ENCODE peak calls at places on chromosome 1, in eight cellular contexts. One of them, this sample, is unnamed.

GRCh38 chr1:190762325-190762724 is 284.7 kb upstream of the BRINP3 start:
- DNase-seq in endodermal cell: no peak
- DNase-seq in activated CD4-positive, alpha-beta T cell treated with anti-CD3 and anti-CD28 coated beads for 1 hour: no peak
- DNase-seq in stimulated activated CD4-positive, alpha-beta T cell treated with anti-CD3 and anti-CD28 coated beads, TNF-alpha, amount 100 ng/mL, for 1 hour: no peak
- DNase-seq in fibroblast of lung: no peak
- DNase-seq in esophagus muscularis mucosa: no peak
- DNase-seq in IMR-90: no peak
- DNase-seq in iPS-NIHi11: no peak
- DNase-seq in this sample: no peak

GRCh38 chr1:214354440-214355148 is 73.6 kb downstream of the SMYD2 start:
- DNase-seq in stimulated activated CD4-positive, alpha-beta T cell treated with anti-CD3 and anti-CD28 coated beads, TNF-alpha, amount 100 ng/mL, for 1 hour: no peak
- DNase-seq in fibroblast of lung: no peak
- DNase-seq in iPS-NIHi11: no peak
- DNase-seq in IMR-90: peak
- DNase-seq in activated CD4-positive, alpha-beta T cell treated with anti-CD3 and anti-CD28 coated beads for 1 hour: no peak
- DNase-seq in endodermal cell: no peak
- DNase-seq in esophagus muscularis mucosa: no peak
- DNase-seq in this sample: no peak

GRCh38 chr1:192668434-192668983 is 32.6 kb downstream of the RGS13 start:
- DNase-seq in IMR-90: no peak
- DNase-seq in esophagus muscularis mucosa: no peak
- DNase-seq in stimulated activated CD4-positive, alpha-beta T cell treated with anti-CD3 and anti-CD28 coated beads, TNF-alpha, amount 100 ng/mL, for 1 hour: no peak
- DNase-seq in activated CD4-positive, alpha-beta T cell treated with anti-CD3 and anti-CD28 coated beads for 1 hour: no peak
- DNase-seq in endodermal cell: no peak
- DNase-seq in fibroblast of lung: no peak
- DNase-seq in iPS-NIHi11: no peak
- DNase-seq in this sample: no peak

GRCh38 chr1:208577381-208577905 is 333.3 kb upstream of the PLXNA2 start:
- DNase-seq in esophagus muscularis mucosa: no peak
- DNase-seq in iPS-NIHi11: no peak
- DNase-seq in endodermal cell: no peak
- DNase-seq in fibroblast of lung: no peak
- DNase-seq in IMR-90: no peak
- DNase-seq in activated CD4-positive, alpha-beta T cell treated with anti-CD3 and anti-CD28 coated beads for 1 hour: no peak
- DNase-seq in stimulated activated CD4-positive, alpha-beta T cell treated with anti-CD3 and anti-CD28 coated beads, TNF-alpha, amount 100 ng/mL, for 1 hour: no peak
- DNase-seq in this sample: no peak

GRCh38 chr1:116104667-116105066 is 6.5 kb upstream of the MAB21L3 start:
- DNase-seq in iPS-NIHi11: no peak
- DNase-seq in IMR-90: no peak
- DNase-seq in esophagus muscularis mucosa: no peak
- DNase-seq in stimulated activated CD4-positive, alpha-beta T cell treated with anti-CD3 and anti-CD28 coated beads, TNF-alpha, amount 100 ng/mL, for 1 hour: no peak
- DNase-seq in activated CD4-positive, alpha-beta T cell treated with anti-CD3 and anti-CD28 coated beads for 1 hour: no peak
- DNase-seq in endodermal cell: no peak
- DNase-seq in fibroblast of lung: no peak
- DNase-seq in this sample: no peak

GRCh38 chr1:165949335-165950130 is 122.1 kb downstream of the UCK2 start:
- DNase-seq in IMR-90: no peak
- DNase-seq in endodermal cell: peak
- DNase-seq in fibroblast of lung: no peak
- DNase-seq in stimulated activated CD4-positive, alpha-beta T cell treated with anti-CD3 and anti-CD28 coated beads, TNF-alpha, amount 100 ng/mL, for 1 hour: no peak
- DNase-seq in esophagus muscularis mucosa: no peak
- DNase-seq in iPS-NIHi11: peak
- DNase-seq in activated CD4-positive, alpha-beta T cell treated with anti-CD3 and anti-CD28 coated beads for 1 hour: no peak
- DNase-seq in this sample: no peak

GRCh38 chr1:169217621-169218020 is 111.1 kb downstream of the ATP1B1 start:
- DNase-seq in activated CD4-positive, alpha-beta T cell treated with anti-CD3 and anti-CD28 coated beads for 1 hour: no peak
- DNase-seq in iPS-NIHi11: no peak
- DNase-seq in IMR-90: no peak
- DNase-seq in esophagus muscularis mucosa: no peak
- DNase-seq in endodermal cell: no peak
- DNase-seq in fibroblast of lung: no peak
- DNase-seq in stimulated activated CD4-positive, alpha-beta T cell treated with anti-CD3 and anti-CD28 coated beads, TNF-alpha, amount 100 ng/mL, for 1 hour: no peak
- DNase-seq in this sample: no peak

GRCh38 chr1:53562256-53562982 is 103.2 kb downstream of the DMRTB1 start:
- DNase-seq in endodermal cell: no peak
- DNase-seq in IMR-90: peak
- DNase-seq in stimulated activated CD4-positive, alpha-beta T cell treated with anti-CD3 and anti-CD28 coated beads, TNF-alpha, amount 100 ng/mL, for 1 hour: no peak
- DNase-seq in esophagus muscularis mucosa: no peak
- DNase-seq in iPS-NIHi11: no peak
- DNase-seq in activated CD4-positive, alpha-beta T cell treated with anti-CD3 and anti-CD28 coated beads for 1 hour: no peak
- DNase-seq in fibroblast of lung: no peak
- DNase-seq in this sample: no peak

GRCh38 chr1:2528966-2529750 is 905 bp downstream of the HES5 start:
- DNase-seq in iPS-NIHi11: peak
- DNase-seq in IMR-90: no peak
- DNase-seq in fibroblast of lung: no peak
- DNase-seq in esophagus muscularis mucosa: no peak
- DNase-seq in activated CD4-positive, alpha-beta T cell treated with anti-CD3 and anti-CD28 coated beads for 1 hour: peak
- DNase-seq in stimulated activated CD4-positive, alpha-beta T cell treated with anti-CD3 and anti-CD28 coated beads, TNF-alpha, amount 100 ng/mL, for 1 hour: no peak
- DNase-seq in endodermal cell: peak
- DNase-seq in this sample: no peak

GRCh38 chr1:3313579-3313955 is 140.9 kb upstream of the ARHGEF16 start:
- DNase-seq in esophagus muscularis mucosa: peak
- DNase-seq in activated CD4-positive, alpha-beta T cell treated with anti-CD3 and anti-CD28 coated beads for 1 hour: no peak
- DNase-seq in fibroblast of lung: peak
- DNase-seq in endodermal cell: peak
- DNase-seq in iPS-NIHi11: peak
- DNase-seq in stimulated activated CD4-positive, alpha-beta T cell treated with anti-CD3 and anti-CD28 coated beads, TNF-alpha, amount 100 ng/mL, for 1 hour: no peak
- DNase-seq in IMR-90: peak
- DNase-seq in this sample: no peak

This sample was measured in activated T-helper 1 cell treated with Interleukin-2 at 50 U/mL for 16 hours.